ENCODE peak calls at places on chromosomes 13 and 19, in four cellular contexts. One of them, this sample, is unnamed.

GRCh38 chr13:27621366-27622101 is at the start of gene POLR1D:
- DNase-seq in PC-9: peak
- DNase-seq in SK-N-SH: peak
- DNase-seq in heart right ventricle: peak
- DNase-seq in this sample: peak

GRCh38 chr19:2802826-2803225 is 16.8 kb upstream of the ZNF554 start:
- DNase-seq in SK-N-SH: peak
- DNase-seq in PC-9: no peak
- DNase-seq in heart right ventricle: no peak
- DNase-seq in this sample: no peak

GRCh38 chr19:19111138-19111835 is 27.0 kb downstream of the TMEM161A start:
- DNase-seq in PC-9: no peak
- DNase-seq in SK-N-SH: peak
- DNase-seq in heart right ventricle: no peak
- DNase-seq in this sample: no peak

GRCh38 chr13:98284677-98285076 is 107.6 kb upstream of the RNF113B start:
- DNase-seq in heart right ventricle: no peak
- DNase-seq in PC-9: no peak
- DNase-seq in SK-N-SH: no peak
- DNase-seq in this sample: no peak

GRCh38 chr19:55255618-55256423 is 3.0 kb downstream of the PPP6R1 start:
- DNase-seq in heart right ventricle: no peak
- DNase-seq in SK-N-SH: no peak
- DNase-seq in PC-9: no peak
- DNase-seq in this sample: no peak

GRCh38 chr19:47899335-47899734 is 13.2 kb upstream of the SULT2A1 start:
- DNase-seq in heart right ventricle: no peak
- DNase-seq in SK-N-SH: no peak
- DNase-seq in PC-9: no peak
- DNase-seq in this sample: no peak

GRCh38 chr13:33033361-33033812 is 17.2 kb downstream of the KL start:
- DNase-seq in heart right ventricle: no peak
- DNase-seq in PC-9: no peak
- DNase-seq in SK-N-SH: no peak
- DNase-seq in this sample: no peak

GRCh38 chr13:20993661-20994440 is 67.5 kb downstream of the LATS2 start:
- DNase-seq in SK-N-SH: no peak
- DNase-seq in PC-9: no peak
- DNase-seq in heart right ventricle: no peak
- DNase-seq in this sample: no peak

GRCh38 chr19:53957448-53958167 is 5.1 kb upstream of the CACNG8 start:
- DNase-seq in PC-9: no peak
- DNase-seq in heart right ventricle: no peak
- DNase-seq in SK-N-SH: no peak
- DNase-seq in this sample: no peak

GRCh38 chr19:10889880-10890279 is 18.5 kb downstream of the CARM1 start:
- DNase-seq in PC-9: no peak
- DNase-seq in SK-N-SH: no peak
- DNase-seq in heart right ventricle: no peak
- DNase-seq in this sample: no peak

GRCh38 chr19:40513741-40514315 is 47.0 kb downstream of the SPTBN4 start:
- DNase-seq in SK-N-SH: no peak
- DNase-seq in PC-9: no peak
- DNase-seq in heart right ventricle: no peak
- DNase-seq in this sample: no peak

GRCh38 chr19:32819415-32820400 is 49.9 kb downstream of the SLC7A9 start:
- DNase-seq in PC-9: no peak
- DNase-seq in SK-N-SH: no peak
- DNase-seq in heart right ventricle: no peak
- DNase-seq in this sample: no peak

GRCh38 chr13:97600438-97601080 is 166.6 kb downstream of the RAP2A start:
- DNase-seq in PC-9: peak
- DNase-seq in SK-N-SH: no peak
- DNase-seq in heart right ventricle: no peak
- DNase-seq in this sample: no peak

GRCh38 chr19:12952488-12953455 is 4.3 kb downstream of the GADD45GIP1 start:
- DNase-seq in PC-9: no peak
- DNase-seq in heart right ventricle: no peak
- DNase-seq in SK-N-SH: peak
- DNase-seq in this sample: no peak

GRCh38 chr13:71625183-71625582 is 241.8 kb downstream of the DACH1 start:
- DNase-seq in SK-N-SH: no peak
- DNase-seq in heart right ventricle: no peak
- DNase-seq in PC-9: no peak
- DNase-seq in this sample: no peak

GRCh38 chr13:48876289-48876688 is 99.4 kb upstream of the FNDC3A start:
- DNase-seq in heart right ventricle: no peak
- DNase-seq in PC-9: no peak
- DNase-seq in SK-N-SH: no peak
- DNase-seq in this sample: no peak

GRCh38 chr19:2394054-2394668 is 33.2 kb downstream of the TIMM13 start:
- DNase-seq in PC-9: no peak
- DNase-seq in SK-N-SH: no peak
- DNase-seq in heart right ventricle: no peak
- DNase-seq in this sample: no peak

GRCh38 chr13:24161010-24161775 is 673 bp downstream of the SPATA13 start:
- DNase-seq in heart right ventricle: peak
- DNase-seq in SK-N-SH: peak
- DNase-seq in PC-9: peak
- DNase-seq in this sample: peak

GRCh38 chr13:71797487-71797886 is 69.5 kb downstream of the DACH1 start:
- DNase-seq in heart right ventricle: no peak
- DNase-seq in SK-N-SH: no peak
- DNase-seq in PC-9: no peak
- DNase-seq in this sample: no peak

GRCh38 chr13:111153977-111154332 is 38.8 kb downstream of the ARHGEF7 start:
- DNase-seq in SK-N-SH: no peak
- DNase-seq in heart right ventricle: peak
- DNase-seq in PC-9: peak
- DNase-seq in this sample: peak

GRCh38 chr19:53872762-53873161 is 5.1 kb downstream of the MYADM start:
- DNase-seq in heart right ventricle: no peak
- DNase-seq in PC-9: no peak
- DNase-seq in SK-N-SH: no peak
- DNase-seq in this sample: no peak

GRCh38 chr19:48568345-48568886 is 16.4 kb downstream of the SULT2B1 start:
- DNase-seq in SK-N-SH: peak
- DNase-seq in heart right ventricle: peak
- DNase-seq in PC-9: peak
- DNase-seq in this sample: peak

GRCh38 chr19:3129112-3129511 is 6.7 kb upstream of the GNA15 start:
- DNase-seq in PC-9: no peak
- DNase-seq in heart right ventricle: no peak
- DNase-seq in SK-N-SH: no peak
- DNase-seq in this sample: no peak

GRCh38 chr19:3849092-3849491 is 19.7 kb downstream of the ZFR2 start:
- DNase-seq in SK-N-SH: peak
- DNase-seq in PC-9: peak
- DNase-seq in heart right ventricle: no peak
- DNase-seq in this sample: no peak

GRCh38 chr19:460877-461609 is at the start of gene SHC2:
- DNase-seq in SK-N-SH: peak
- DNase-seq in heart right ventricle: peak
- DNase-seq in PC-9: no peak
- DNase-seq in this sample: no peak

GRCh38 chr19:35986664-35987570 is 8.1 kb upstream of the SDHAF1 start:
- DNase-seq in heart right ventricle: peak
- DNase-seq in PC-9: no peak
- DNase-seq in SK-N-SH: peak
- DNase-seq in this sample: peak

GRCh38 chr13:81779896-81780295 is 1439.0 kb upstream of the SPRY2 start:
- DNase-seq in SK-N-SH: no peak
- DNase-seq in heart right ventricle: no peak
- DNase-seq in PC-9: no peak
- DNase-seq in this sample: no peak

GRCh38 chr13:97855570-97855970 is 97.9 kb upstream of the IPO5 start:
- DNase-seq in PC-9: peak
- DNase-seq in heart right ventricle: no peak
- DNase-seq in SK-N-SH: peak
- DNase-seq in this sample: no peak

GRCh38 chr19:39407644-39408391 is 1.2 kb downstream of the ZFP36 start:
- DNase-seq in PC-9: peak
- DNase-seq in SK-N-SH: no peak
- DNase-seq in heart right ventricle: peak
- DNase-seq in this sample: no peak

GRCh38 chr19:39405930-39406655 is 554 bp upstream of the ZFP36 start:
- DNase-seq in PC-9: no peak
- DNase-seq in heart right ventricle: no peak
- DNase-seq in SK-N-SH: no peak
- DNase-seq in this sample: no peak

GRCh38 chr19:39407394-39407643 is 672 bp downstream of the ZFP36 start:
- DNase-seq in SK-N-SH: no peak
- DNase-seq in PC-9: no peak
- DNase-seq in heart right ventricle: no peak
- DNase-seq in this sample: no peak

GRCh38 chr19:39405261-39405912 is 1.3 kb upstream of the ZFP36 start:
- DNase-seq in SK-N-SH: no peak
- DNase-seq in PC-9: no peak
- DNase-seq in heart right ventricle: no peak
- DNase-seq in this sample: no peak

GRCh38 chr19:39406656-39407393 is at the start of gene ZFP36:
- DNase-seq in PC-9: peak
- DNase-seq in SK-N-SH: peak
- DNase-seq in heart right ventricle: peak
- DNase-seq in this sample: peak
- TF ChIP-seq CTCF in PC-9: no peak
- TF ChIP-seq CTCF in SK-N-SH: peak
- TF ChIP-seq CTCF in heart right ventricle: no peak
- TF ChIP-seq CTCF in this sample: no peak

DNA sequence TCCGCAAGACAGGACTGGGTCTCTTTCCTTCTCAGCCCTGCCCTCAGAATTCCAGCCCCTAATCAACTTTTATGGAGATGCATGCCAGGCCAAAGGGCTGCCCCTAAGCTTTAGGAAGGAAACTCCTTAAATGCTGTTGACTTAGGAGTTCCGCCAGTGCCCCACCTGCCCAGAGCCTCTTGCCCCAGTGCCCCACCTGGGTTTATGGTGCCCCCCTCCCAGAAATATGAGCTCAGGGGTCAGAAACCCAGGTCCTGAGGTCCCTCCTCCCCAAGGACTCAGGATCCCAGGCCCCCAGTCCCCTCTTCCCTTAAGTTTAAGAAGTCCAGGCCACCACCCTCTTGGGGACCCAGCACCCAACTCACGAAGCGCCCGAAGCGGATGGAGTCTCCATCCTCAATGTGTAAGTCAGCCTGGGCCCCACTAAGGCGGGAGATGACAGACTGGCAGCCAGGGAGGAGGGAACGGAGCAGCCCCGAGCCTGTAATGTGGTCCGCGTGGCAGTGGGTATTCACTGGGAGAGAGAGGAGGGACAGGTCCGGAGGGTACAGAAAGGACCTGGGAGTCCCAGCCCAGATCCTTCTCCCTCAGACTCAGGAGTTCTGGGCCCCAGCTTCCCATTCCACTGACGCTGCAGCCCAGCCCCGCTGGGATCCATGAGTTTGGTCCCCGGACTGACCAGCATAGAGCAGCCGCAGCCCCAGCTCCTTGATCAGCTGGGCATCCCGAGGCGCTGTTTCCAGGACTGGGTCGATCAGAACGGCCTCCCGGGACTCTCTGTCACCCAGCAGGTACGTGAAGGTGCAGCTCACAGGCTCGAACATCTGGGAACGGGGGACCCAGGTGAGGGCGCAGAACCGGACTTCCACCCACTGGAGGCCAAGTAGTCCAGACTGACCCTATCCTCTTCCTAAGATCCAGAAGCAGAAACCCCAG is 897 bp downstream of the ETHE1 start:
- DNase-seq in PC-9: peak
- DNase-seq in heart right ventricle: no peak
- DNase-seq in SK-N-SH: peak
- DNase-seq in this sample: peak
- H3K27ac ChIP-seq in PC-9: peak
- H3K27ac ChIP-seq in heart right ventricle: peak
- H3K27ac ChIP-seq in SK-N-SH: no peak
- H3K27ac ChIP-seq in this sample: peak

DNA sequence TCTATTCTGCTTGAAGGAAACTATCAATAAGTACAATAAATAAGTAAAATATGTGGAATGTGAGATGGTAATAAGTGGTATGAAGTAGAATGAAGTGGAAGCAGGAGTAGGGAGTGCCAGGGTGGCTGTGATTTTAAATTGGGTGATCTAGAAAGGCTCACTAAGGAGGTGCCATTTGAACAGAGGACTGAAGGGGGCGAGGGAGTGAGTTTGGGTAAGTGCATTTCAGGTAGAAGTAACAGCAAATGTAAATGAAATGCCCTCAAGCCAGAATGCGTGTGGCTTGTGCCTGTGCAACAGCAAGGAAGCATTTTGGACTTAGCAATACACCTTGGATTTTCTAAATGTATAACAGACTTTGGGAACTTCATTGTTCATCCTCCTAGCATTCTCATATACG is 77.1 kb downstream of the CCNA1 start:
- DNase-seq in SK-N-SH: no peak
- DNase-seq in PC-9: no peak
- DNase-seq in heart right ventricle: no peak
- DNase-seq in this sample: no peak
- TF ChIP-seq CTCF in SK-N-SH: no peak
- TF ChIP-seq CTCF in PC-9: no peak
- TF ChIP-seq CTCF in heart right ventricle: no peak
- TF ChIP-seq CTCF in this sample: no peak

GRCh38 chr19:15643387-15643786 is 2.7 kb downstream of the CYP4F3 start:
- DNase-seq in SK-N-SH: no peak
- DNase-seq in heart right ventricle: no peak
- DNase-seq in PC-9: no peak
- DNase-seq in this sample: no peak

GRCh38 chr19:15642807-15643206 is 2.1 kb downstream of the CYP4F3 start:
- DNase-seq in PC-9: no peak
- DNase-seq in heart right ventricle: no peak
- DNase-seq in SK-N-SH: no peak
- DNase-seq in this sample: no peak

GRCh38 chr19:15640294-15640903 is at the start of gene CYP4F3:
- DNase-seq in PC-9: peak
- DNase-seq in heart right ventricle: peak
- DNase-seq in SK-N-SH: peak
- DNase-seq in this sample: no peak

GRCh38 chr19:15640904-15641597 is 354 bp downstream of the CYP4F3 start:
- DNase-seq in SK-N-SH: no peak
- DNase-seq in heart right ventricle: no peak
- DNase-seq in PC-9: no peak
- DNase-seq in this sample: no peak

DNA sequence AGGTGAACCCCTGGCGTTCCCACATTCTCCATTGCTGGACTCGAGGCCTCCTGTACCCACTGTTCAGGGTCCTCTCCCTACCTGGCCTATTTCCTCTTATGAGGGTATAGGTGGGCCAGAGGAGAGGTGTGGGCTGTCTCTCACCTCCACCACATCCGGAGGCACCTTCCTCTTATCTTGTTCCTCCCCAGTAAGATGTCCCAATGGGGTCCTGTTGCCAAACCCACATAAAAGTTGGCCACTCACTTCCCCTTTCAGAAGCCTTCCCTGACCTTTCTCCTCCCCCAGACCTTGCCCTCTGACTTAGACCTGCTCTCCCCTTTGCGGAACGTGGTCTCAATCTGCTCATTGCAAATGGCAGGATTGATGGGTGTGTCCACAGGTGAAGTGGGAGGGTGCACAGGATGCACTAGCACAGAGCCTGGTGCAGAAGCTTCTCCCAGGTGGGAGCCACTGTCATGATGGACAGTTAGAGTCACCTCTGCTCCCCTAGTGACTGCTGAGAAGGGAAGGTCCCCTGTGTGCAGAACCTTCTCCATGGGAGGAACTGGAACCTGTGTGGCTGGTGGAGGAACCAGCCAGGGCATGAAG is 1.3 kb downstream of the CYP4F3 start:
- DNase-seq in SK-N-SH: no peak
- DNase-seq in PC-9: no peak
- DNase-seq in heart right ventricle: no peak
- DNase-seq in this sample: no peak
- H3K27ac ChIP-seq in SK-N-SH: no peak
- H3K27ac ChIP-seq in PC-9: peak
- H3K27ac ChIP-seq in heart right ventricle: no peak
- H3K27ac ChIP-seq in this sample: no peak

This sample was measured in tibial artery.